ENCODE peak calls at places on chromosomes 13 and 19, in five cellular contexts. K, L, W, E and Q are unnamed samples.

GRCh38 chr19:21482863-21483276 is 22.5 kb upstream of the ZNF429 start:
- DNase-seq in K (peak; percentile 59), L (peak; percentile 51), W (peak; percentile 54), E (peak; percentile 24), Q (peak; percentile 71)

GRCh38 chr19:15432018-15432494 is 13.3 kb upstream of the AKAP8L start:
- DNase-seq in K (no peak), L (no peak), W (no peak), E (no peak), Q (no peak)

GRCh38 chr13:77372275-77372674 is 45.4 kb upstream of the MYCBP2 start:
- DNase-seq in K (no peak), L (no peak), W (no peak), E (peak; percentile 8), Q (no peak)

GRCh38 chr19:8489591-8490394 is 12.6 kb downstream of the PRAM1 start:
- DNase-seq in K (no peak), L (no peak), W (no peak), E (no peak), Q (no peak)

GRCh38 chr19:18304194-18304495 is 18.7 kb downstream of the LSM4 start:
- DNase-seq in K (no peak), L (no peak), W (no peak), E (no peak), Q (no peak)

GRCh38 chr13:27005976-27006518 is 165.6 kb downstream of the USP12 start:
- DNase-seq in K (no peak), L (no peak), W (no peak), E (no peak), Q (no peak)

GRCh38 chr13:23430664-23431063 is 2.8 kb downstream of the SACS start:
- DNase-seq in K (no peak), L (no peak), W (no peak), E (no peak), Q (no peak)

GRCh38 chr19:31348416-31349159 is 648 bp downstream of the TSHZ3 start:
- DNase-seq in K (no peak), L (no peak), W (no peak), E (peak; percentile 55), Q (no peak)

GRCh38 chr19:4352701-4353121 is 9.3 kb downstream of the MPND start:
- DNase-seq in K (no peak), L (no peak), W (peak; percentile 62), E (peak; percentile 50), Q (no peak)

GRCh38 chr13:20495087-20496023 is 30.3 kb downstream of the CRYL1 start:
- DNase-seq in K (peak; percentile 66), L (peak; percentile 76), W (peak; percentile 45), E (peak; percentile 50), Q (peak; percentile 57)

GRCh38 chr19:3154957-3155736 is 19.3 kb downstream of the GNA15 start:
- DNase-seq in K (peak; percentile 81), L (peak; percentile 83), W (peak; percentile 71), E (peak; percentile 99), Q (peak; percentile 94)

GRCh38 chr19:34436716-34437115 is 8.5 kb downstream of the UBA2 start:
- DNase-seq in K (no peak), L (no peak), W (no peak), E (peak; percentile 52), Q (no peak)

GRCh38 chr13:51235186-51235585 is 13.0 kb downstream of the FAM124A start:
- DNase-seq in K (no peak), L (no peak), W (no peak), E (no peak), Q (no peak)

GRCh38 chr19:7333198-7334118 is 15.3 kb upstream of the ARHGEF18 start:
- DNase-seq in K (no peak), L (no peak), W (no peak), E (peak; percentile 14), Q (no peak)

GRCh38 chr13:41909524-41909923 is 51.4 kb downstream of the VWA8 start:
- DNase-seq in K (no peak), L (no peak), W (no peak), E (peak; percentile 44), Q (no peak)

GRCh38 chr19:15641901-15642491 is 1.3 kb downstream of the CYP4F3 start:
- DNase-seq in K (peak; percentile 37), L (peak; percentile 7), W (no peak), E (no peak), Q (no peak)

GRCh38 chr13:39038569-39038898 is 278 bp downstream of the NHLRC3 start:
- DNase-seq in K (peak; percentile 36), L (peak; percentile 17), W (peak; percentile 36), E (no peak), Q (no peak)

GRCh38 chr19:51338563-51339312 is 3.2 kb downstream of the VSIG10L start:
- DNase-seq in K (peak; percentile 82), L (peak; percentile 83), W (peak; percentile 81), E (peak; percentile 64), Q (peak; percentile 76)

GRCh38 chr13:99316657-99317244 is 9.6 kb upstream of the GPR183 start:
- DNase-seq in K (peak; percentile 50), L (peak; percentile 75), W (no peak), E (peak; percentile 72), Q (no peak)

GRCh38 chr13:25977216-25977615 is 74.6 kb downstream of the SHISA2 start:
- DNase-seq in K (no peak), L (peak; percentile 34), W (no peak), E (peak; percentile 21), Q (no peak)

GRCh38 chr13:84571264-84571663 is 689.0 kb upstream of the SLITRK1 start:
- DNase-seq in K (no peak), L (no peak), W (no peak), E (no peak), Q (no peak)

DNA sequence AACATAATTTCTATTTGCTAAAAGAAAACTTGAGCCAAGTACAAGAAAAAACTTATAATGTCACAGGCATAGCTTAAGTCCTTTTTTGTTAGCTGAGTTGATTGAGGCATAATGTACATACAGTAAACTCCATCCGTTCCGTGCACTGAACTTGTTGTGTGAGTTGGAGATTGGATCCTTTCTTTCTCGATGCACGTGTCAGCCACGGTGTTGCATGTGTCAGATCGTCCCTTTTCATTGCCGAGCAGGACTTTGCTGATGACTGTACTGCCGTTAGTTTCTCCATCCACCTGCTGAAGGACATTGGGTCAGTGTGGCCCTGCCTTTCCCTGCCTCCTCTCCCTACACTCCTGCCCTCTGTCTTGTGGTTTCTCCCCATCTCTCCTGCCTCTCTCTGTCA is 34.4 kb downstream of the IGFL2 start:
- DNase-seq in K (no peak), L (no peak), W (no peak), E (no peak), Q (no peak)
- TF ChIP-seq CTCF in K (no peak), L (no peak), W (no peak), E (no peak), Q (no peak)

DNA sequence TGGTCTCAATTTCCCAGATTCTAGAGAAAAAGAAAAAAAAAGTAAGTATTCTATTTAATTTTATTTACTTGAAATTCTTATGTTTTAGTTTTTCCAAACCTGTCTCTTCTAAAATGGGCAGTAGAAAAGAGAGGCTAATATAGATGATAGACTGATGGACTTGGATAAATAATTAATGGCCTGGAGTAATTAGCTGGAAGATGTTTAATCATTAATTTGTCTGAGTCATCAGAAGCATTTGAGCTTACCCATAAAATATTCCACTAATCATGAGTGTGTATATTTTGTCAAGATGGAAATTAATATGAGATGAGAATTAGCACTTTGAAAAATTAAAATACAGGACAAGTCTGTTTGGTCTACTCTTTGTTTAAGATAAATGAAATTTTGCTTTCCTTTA is 212.1 kb upstream of the MIR17HG start:
- DNase-seq in K (no peak), L (no peak), W (no peak), E (no peak), Q (no peak)
- TF ChIP-seq CTCF in K (no peak), L (no peak), W (no peak), E (no peak), Q (no peak)

GRCh38 chr19:43562211-43562697 is 13.1 kb downstream of the XRCC1 start:
- DNase-seq in K (no peak), L (no peak), W (no peak), E (no peak), Q (peak; percentile 55)

GRCh38 chr19:43561144-43561970 is 14.0 kb downstream of the XRCC1 start:
- DNase-seq in K (no peak), L (no peak), W (no peak), E (no peak), Q (no peak)

GRCh38 chr19:43562698-43563241 is 12.6 kb downstream of the XRCC1 start:
- DNase-seq in K (peak; percentile 72), L (peak; percentile 84), W (peak; percentile 69), E (peak; percentile 92), Q (peak; percentile 91)

GRCh38 chr19:43563816-43564215 is 11.5 kb downstream of the XRCC1 start:
- DNase-seq in K (no peak), L (no peak), W (no peak), E (no peak), Q (no peak)

DNA sequence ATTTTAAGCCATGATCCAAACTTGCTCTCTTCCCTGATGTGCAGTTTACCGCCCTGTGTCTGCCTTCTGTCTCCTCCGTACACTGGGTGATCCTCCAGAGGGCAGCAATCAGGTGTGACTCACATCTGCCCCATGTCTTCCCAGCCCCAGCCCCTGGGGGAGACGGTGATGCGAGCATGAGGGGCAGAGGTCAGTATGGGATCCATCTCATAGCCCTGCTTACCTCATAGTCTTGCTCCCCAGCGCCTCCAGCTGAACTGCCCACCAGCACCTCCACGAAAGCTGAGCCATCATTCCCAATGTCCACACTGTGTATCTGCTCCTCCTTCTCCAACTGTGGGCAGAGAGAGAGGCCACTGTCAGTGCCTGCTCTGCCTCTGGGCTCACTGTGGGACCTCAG is 14.6 kb downstream of the XRCC1 start:
- DNase-seq in K (no peak), L (no peak), W (no peak), E (no peak), Q (no peak)
- TF ChIP-seq CTCF in K (no peak), L (no peak), W (no peak), E (no peak), Q (no peak)

GRCh38 chr19:14118165-14119051 is 846 bp upstream of the PRKACA start:
- DNase-seq in K (peak; percentile 84), L (peak; percentile 90), W (peak; percentile 15), E (peak; percentile 64), Q (peak; percentile 97)

GRCh38 chr19:14117668-14118164 is at the start of gene PRKACA:
- DNase-seq in K (peak; percentile 98), L (peak; percentile 99), W (peak; percentile 97), E (peak; percentile 99), Q (peak; percentile 97)

GRCh38 chr19:14120497-14120780 is 2.9 kb upstream of the PRKACA start:
- DNase-seq in K (no peak), L (no peak), W (no peak), E (no peak), Q (no peak)

GRCh38 chr19:14116918-14117578 is 514 bp downstream of the PRKACA start:
- DNase-seq in K (peak; percentile 40), L (peak; percentile 38), W (no peak), E (no peak), Q (no peak)

DNA sequence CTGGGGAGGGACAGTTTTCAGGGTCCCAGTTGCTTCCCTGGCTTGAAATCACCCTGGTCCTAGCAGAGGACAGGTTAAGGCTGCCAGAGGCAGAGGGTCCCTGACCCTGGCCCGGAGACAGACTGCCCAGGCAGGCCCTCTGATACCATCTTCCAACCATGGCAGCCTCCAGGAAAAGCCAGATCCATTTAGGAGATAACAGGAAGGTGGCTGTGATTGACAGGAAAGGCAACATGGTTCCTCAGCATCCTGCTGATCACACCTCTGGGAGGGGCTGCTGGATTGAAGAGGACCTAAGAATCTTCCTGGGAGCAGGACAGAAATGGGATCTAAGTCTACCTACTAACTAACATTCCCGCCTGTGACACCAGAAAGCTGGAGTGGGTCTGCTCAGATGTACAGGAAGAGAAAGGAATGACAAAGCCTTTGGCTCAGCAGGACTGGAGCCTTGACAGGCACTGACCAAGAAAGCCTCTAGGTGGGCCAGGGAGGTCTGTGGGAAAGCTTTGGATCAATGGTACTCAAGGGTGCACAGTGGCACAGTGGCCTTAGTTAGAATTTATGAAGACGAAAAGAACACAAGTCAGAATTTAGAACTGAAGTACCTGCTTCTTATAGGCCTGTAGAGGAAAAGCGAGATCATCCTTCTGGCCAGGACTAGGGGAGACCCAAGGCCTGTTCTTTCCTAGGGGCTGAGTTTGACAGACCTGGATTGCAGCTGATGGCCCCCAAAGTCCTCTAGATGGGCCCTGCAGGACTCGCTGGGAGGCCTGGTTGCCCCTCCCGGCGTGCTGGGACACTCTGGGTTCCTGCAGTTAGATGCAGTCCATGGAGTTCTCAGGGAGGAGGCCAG is 2.3 kb upstream of the PRKACA start:
- DNase-seq in K (no peak), L (no peak), W (no peak), E (no peak), Q (no peak)
- TF ChIP-seq CTCF in K (no peak), L (no peak), W (no peak), E (no peak), Q (no peak)